ENCODE peak calls at places on chromosome 22, in ten cellular contexts. One of them, this sample, is unnamed.

GRCh38 chr22:42967933-42968332 is 47.0 kb downstream of the PACSIN2 start:
- DNase-seq in EH: peak; percentile 35
- DNase-seq in ELR: no peak
- DNase-seq in caudate nucleus: no peak
- DNase-seq in dermis blood vessel endothelial cell: no peak
- DNase-seq in stimulated activated CD8-positive, alpha-beta memory T cell treated with anti-CD3 and anti-CD28 coated beads, Interleukin-4, amount 100 ng/mL, for 1 hour: no peak
- DNase-seq in hepatocyte: no peak
- DNase-seq in neural progenitor cell: no peak
- DNase-seq in endothelial cell of umbilical vein: no peak
- DNase-seq in hepatic stellate cell: no peak
- DNase-seq in this sample: no peak

GRCh38 chr22:33000342-33001280 is 57.6 kb downstream of the SYN3 start:
- DNase-seq in EH: peak; percentile 53
- DNase-seq in ELR: peak; percentile 48
- DNase-seq in caudate nucleus: peak; percentile 11
- DNase-seq in dermis blood vessel endothelial cell: peak; percentile 57
- DNase-seq in stimulated activated CD8-positive, alpha-beta memory T cell treated with anti-CD3 and anti-CD28 coated beads, Interleukin-4, amount 100 ng/mL, for 1 hour: no peak
- DNase-seq in hepatocyte: peak; percentile 78
- DNase-seq in neural progenitor cell: peak; percentile 91
- DNase-seq in endothelial cell of umbilical vein: peak; percentile 2
- DNase-seq in hepatic stellate cell: peak; percentile 57
- DNase-seq in this sample: peak; percentile 14

GRCh38 chr22:33188316-33188715 is 130.1 kb upstream of the SYN3 start:
- DNase-seq in EH: no peak
- DNase-seq in ELR: no peak
- DNase-seq in caudate nucleus: no peak
- DNase-seq in dermis blood vessel endothelial cell: peak; percentile 4
- DNase-seq in stimulated activated CD8-positive, alpha-beta memory T cell treated with anti-CD3 and anti-CD28 coated beads, Interleukin-4, amount 100 ng/mL, for 1 hour: no peak
- DNase-seq in hepatocyte: no peak
- DNase-seq in neural progenitor cell: no peak
- DNase-seq in endothelial cell of umbilical vein: no peak
- DNase-seq in hepatic stellate cell: no peak
- DNase-seq in this sample: peak; percentile 5

GRCh38 chr22:45540122-45540521 is 37.4 kb downstream of the FBLN1 start:
- DNase-seq in EH: no peak
- DNase-seq in ELR: no peak
- DNase-seq in caudate nucleus: no peak
- DNase-seq in dermis blood vessel endothelial cell: no peak
- DNase-seq in stimulated activated CD8-positive, alpha-beta memory T cell treated with anti-CD3 and anti-CD28 coated beads, Interleukin-4, amount 100 ng/mL, for 1 hour: no peak
- DNase-seq in hepatocyte: no peak
- DNase-seq in neural progenitor cell: no peak
- DNase-seq in endothelial cell of umbilical vein: no peak
- DNase-seq in hepatic stellate cell: no peak
- DNase-seq in this sample: no peak

GRCh38 chr22:36680038-36680437 is 23.5 kb downstream of the CACNG2 start:
- DNase-seq in EH: no peak
- DNase-seq in ELR: no peak
- DNase-seq in caudate nucleus: no peak
- DNase-seq in dermis blood vessel endothelial cell: no peak
- DNase-seq in stimulated activated CD8-positive, alpha-beta memory T cell treated with anti-CD3 and anti-CD28 coated beads, Interleukin-4, amount 100 ng/mL, for 1 hour: no peak
- DNase-seq in hepatocyte: no peak
- DNase-seq in neural progenitor cell: no peak
- DNase-seq in endothelial cell of umbilical vein: no peak
- DNase-seq in hepatic stellate cell: no peak
- DNase-seq in this sample: no peak

GRCh38 chr22:44351685-44352377 is 39.1 kb upstream of the SHISAL1 start:
- DNase-seq in EH: peak; percentile 94
- DNase-seq in ELR: peak; percentile 92
- DNase-seq in caudate nucleus: no peak
- DNase-seq in dermis blood vessel endothelial cell: peak; percentile 58
- DNase-seq in stimulated activated CD8-positive, alpha-beta memory T cell treated with anti-CD3 and anti-CD28 coated beads, Interleukin-4, amount 100 ng/mL, for 1 hour: no peak
- DNase-seq in hepatocyte: peak; percentile 82
- DNase-seq in neural progenitor cell: peak; percentile 48
- DNase-seq in endothelial cell of umbilical vein: peak; percentile 23
- DNase-seq in hepatic stellate cell: peak; percentile 93
- DNase-seq in this sample: no peak

GRCh38 chr22:37340331-37341262 is 58.3 kb downstream of the CYTH4 start:
- DNase-seq in EH: no peak
- DNase-seq in ELR: no peak
- DNase-seq in caudate nucleus: no peak
- DNase-seq in dermis blood vessel endothelial cell: no peak
- DNase-seq in stimulated activated CD8-positive, alpha-beta memory T cell treated with anti-CD3 and anti-CD28 coated beads, Interleukin-4, amount 100 ng/mL, for 1 hour: no peak
- DNase-seq in hepatocyte: no peak
- DNase-seq in neural progenitor cell: peak; percentile 58
- DNase-seq in endothelial cell of umbilical vein: no peak
- DNase-seq in hepatic stellate cell: no peak
- DNase-seq in this sample: no peak

GRCh38 chr22:29306830-29307657 is 594 bp downstream of the GAS2L1 start:
- DNase-seq in EH: peak; percentile 80
- DNase-seq in ELR: peak; percentile 87
- DNase-seq in caudate nucleus: peak; percentile 52
- DNase-seq in dermis blood vessel endothelial cell: peak; percentile 80
- DNase-seq in stimulated activated CD8-positive, alpha-beta memory T cell treated with anti-CD3 and anti-CD28 coated beads, Interleukin-4, amount 100 ng/mL, for 1 hour: no peak
- DNase-seq in hepatocyte: peak; percentile 92
- DNase-seq in neural progenitor cell: peak; percentile 95
- DNase-seq in endothelial cell of umbilical vein: peak; percentile 71
- DNase-seq in hepatic stellate cell: peak; percentile 88
- DNase-seq in this sample: no peak

GRCh38 chr22:19419464-19420178 is 11.9 kb downstream of the HIRA start:
- DNase-seq in EH: no peak
- DNase-seq in ELR: no peak
- DNase-seq in caudate nucleus: no peak
- DNase-seq in dermis blood vessel endothelial cell: no peak
- DNase-seq in stimulated activated CD8-positive, alpha-beta memory T cell treated with anti-CD3 and anti-CD28 coated beads, Interleukin-4, amount 100 ng/mL, for 1 hour: no peak
- DNase-seq in hepatocyte: no peak
- DNase-seq in neural progenitor cell: no peak
- DNase-seq in endothelial cell of umbilical vein: no peak
- DNase-seq in hepatic stellate cell: no peak
- DNase-seq in this sample: peak; percentile 22

GRCh38 chr22:49749885-49750510 is 77.7 kb downstream of the BRD1 start:
- DNase-seq in EH: no peak
- DNase-seq in ELR: no peak
- DNase-seq in caudate nucleus: no peak
- DNase-seq in dermis blood vessel endothelial cell: no peak
- DNase-seq in stimulated activated CD8-positive, alpha-beta memory T cell treated with anti-CD3 and anti-CD28 coated beads, Interleukin-4, amount 100 ng/mL, for 1 hour: no peak
- DNase-seq in hepatocyte: no peak
- DNase-seq in neural progenitor cell: no peak
- DNase-seq in endothelial cell of umbilical vein: no peak
- DNase-seq in hepatic stellate cell: no peak
- DNase-seq in this sample: no peak

GRCh38 chr22:45493286-45493771 is 9.4 kb upstream of the FBLN1 start:
- DNase-seq in EH: peak; percentile 76
- DNase-seq in ELR: no peak
- DNase-seq in caudate nucleus: no peak
- DNase-seq in dermis blood vessel endothelial cell: no peak
- DNase-seq in stimulated activated CD8-positive, alpha-beta memory T cell treated with anti-CD3 and anti-CD28 coated beads, Interleukin-4, amount 100 ng/mL, for 1 hour: no peak
- DNase-seq in hepatocyte: no peak
- DNase-seq in neural progenitor cell: no peak
- DNase-seq in endothelial cell of umbilical vein: no peak
- DNase-seq in hepatic stellate cell: no peak
- DNase-seq in this sample: no peak

GRCh38 chr22:30903876-30904460 is 64.6 kb downstream of the MORC2 start:
- DNase-seq in EH: no peak
- DNase-seq in ELR: no peak
- DNase-seq in caudate nucleus: no peak
- DNase-seq in dermis blood vessel endothelial cell: no peak
- DNase-seq in stimulated activated CD8-positive, alpha-beta memory T cell treated with anti-CD3 and anti-CD28 coated beads, Interleukin-4, amount 100 ng/mL, for 1 hour: no peak
- DNase-seq in hepatocyte: no peak
- DNase-seq in neural progenitor cell: no peak
- DNase-seq in endothelial cell of umbilical vein: no peak
- DNase-seq in hepatic stellate cell: no peak
- DNase-seq in this sample: no peak

GRCh38 chr22:25045176-25045575 is 92.7 kb downstream of the KIAA1671 start:
- DNase-seq in EH: no peak
- DNase-seq in ELR: no peak
- DNase-seq in caudate nucleus: no peak
- DNase-seq in dermis blood vessel endothelial cell: no peak
- DNase-seq in stimulated activated CD8-positive, alpha-beta memory T cell treated with anti-CD3 and anti-CD28 coated beads, Interleukin-4, amount 100 ng/mL, for 1 hour: no peak
- DNase-seq in hepatocyte: no peak
- DNase-seq in neural progenitor cell: no peak
- DNase-seq in endothelial cell of umbilical vein: no peak
- DNase-seq in hepatic stellate cell: no peak
- DNase-seq in this sample: no peak

GRCh38 chr22:49785841-49786451 is 41.7 kb downstream of the BRD1 start:
- DNase-seq in EH: no peak
- DNase-seq in ELR: no peak
- DNase-seq in caudate nucleus: peak; percentile 42
- DNase-seq in dermis blood vessel endothelial cell: peak; percentile 55
- DNase-seq in stimulated activated CD8-positive, alpha-beta memory T cell treated with anti-CD3 and anti-CD28 coated beads, Interleukin-4, amount 100 ng/mL, for 1 hour: no peak
- DNase-seq in hepatocyte: no peak
- DNase-seq in neural progenitor cell: no peak
- DNase-seq in endothelial cell of umbilical vein: peak; percentile 27
- DNase-seq in hepatic stellate cell: no peak
- DNase-seq in this sample: no peak

GRCh38 chr22:45200862-45201511 is 37.3 kb downstream of the NUP50 start:
- DNase-seq in EH: peak; percentile 71
- DNase-seq in ELR: peak; percentile 66
- DNase-seq in caudate nucleus: no peak
- DNase-seq in dermis blood vessel endothelial cell: no peak
- DNase-seq in stimulated activated CD8-positive, alpha-beta memory T cell treated with anti-CD3 and anti-CD28 coated beads, Interleukin-4, amount 100 ng/mL, for 1 hour: no peak
- DNase-seq in hepatocyte: no peak
- DNase-seq in neural progenitor cell: no peak
- DNase-seq in endothelial cell of umbilical vein: no peak
- DNase-seq in hepatic stellate cell: peak; percentile 74
- DNase-seq in this sample: no peak

GRCh38 chr22:38267086-38267485 is 5.7 kb downstream of the TMEM184B start:
- DNase-seq in EH: peak; percentile 67
- DNase-seq in ELR: no peak
- DNase-seq in caudate nucleus: no peak
- DNase-seq in dermis blood vessel endothelial cell: peak; percentile 90
- DNase-seq in stimulated activated CD8-positive, alpha-beta memory T cell treated with anti-CD3 and anti-CD28 coated beads, Interleukin-4, amount 100 ng/mL, for 1 hour: no peak
- DNase-seq in hepatocyte: no peak
- DNase-seq in neural progenitor cell: no peak
- DNase-seq in endothelial cell of umbilical vein: peak; percentile 52
- DNase-seq in hepatic stellate cell: peak; percentile 84
- DNase-seq in this sample: peak; percentile 77

GRCh38 chr22:39727541-39727940 is 157.0 kb downstream of the CACNA1I start:
- DNase-seq in EH: peak; percentile 37
- DNase-seq in ELR: peak; percentile 25
- DNase-seq in caudate nucleus: no peak
- DNase-seq in dermis blood vessel endothelial cell: peak; percentile 2
- DNase-seq in stimulated activated CD8-positive, alpha-beta memory T cell treated with anti-CD3 and anti-CD28 coated beads, Interleukin-4, amount 100 ng/mL, for 1 hour: no peak
- DNase-seq in hepatocyte: peak; percentile 63
- DNase-seq in neural progenitor cell: no peak
- DNase-seq in endothelial cell of umbilical vein: no peak
- DNase-seq in hepatic stellate cell: no peak
- DNase-seq in this sample: no peak

This sample was measured in dermis microvascular lymphatic vessel endothelial cell.